ENCODE peak calls at places on chromosomes 1 and 21, in six cellular contexts. Z is NT2/D1, Y is HCT116, M is SK-N-SH, Q is H1, E is HepG2. O is an unnamed sample.

GRCh38 chr1:203326830-203327683 is 21.7 kb downstream of the BTG2 start:
- DNase-seq in Z (peak; percentile 96), Y (peak; percentile 75), M (peak; percentile 97), Q (no peak), E (peak; percentile 75), O (peak; percentile 88)

GRCh38 chr1:77398115-77398514 is 116.3 kb downstream of the AK5 start:
- DNase-seq in Z (no peak), Y (no peak), M (no peak), Q (no peak), E (no peak), O (no peak)

GRCh38 chr1:222464841-222465210 is 83.1 kb downstream of the HHIPL2 start:
- DNase-seq in Z (peak; percentile 44), Y (peak; percentile 68), M (peak; percentile 62), Q (peak; percentile 46), E (peak; percentile 63), O (peak; percentile 61)

GRCh38 chr1:245143849-245144248 is 10.9 kb upstream of the KIF26B start:
- DNase-seq in Z (no peak), Y (no peak), M (no peak), Q (no peak), E (no peak), O (no peak)

GRCh38 chr1:45545019-45545493 is 5.6 kb upstream of the AKR1A1 start:
- DNase-seq in Z (no peak), Y (no peak), M (no peak), Q (no peak), E (no peak), O (peak; percentile 82)

GRCh38 chr1:4603317-4604110 is 50.9 kb upstream of the AJAP1 start:
- DNase-seq in Z (no peak), Y (no peak), M (no peak), Q (no peak), E (no peak), O (no peak)

GRCh38 chr1:111848852-111849545 is 93.3 kb downstream of the DDX20 start:
- DNase-seq in Z (no peak), Y (no peak), M (no peak), Q (no peak), E (no peak), O (no peak)

GRCh38 chr1:3349161-3349967 is 105.1 kb upstream of the ARHGEF16 start:
- DNase-seq in Z (no peak), Y (no peak), M (no peak), Q (no peak), E (peak; percentile 48), O (no peak)

GRCh38 chr21:45286671-45287437 is 841 bp downstream of the POFUT2 start:
- DNase-seq in Z (no peak), Y (no peak), M (peak; percentile 87), Q (no peak), E (no peak), O (no peak)

GRCh38 chr1:26831546-26832248 is 5.2 kb downstream of the ZDHHC18 start:
- DNase-seq in Z (no peak), Y (no peak), M (no peak), Q (no peak), E (peak; percentile 91), O (no peak)

GRCh38 chr1:206066479-206067171 is 13.7 kb downstream of the RHEX start:
- DNase-seq in Z (no peak), Y (no peak), M (no peak), Q (no peak), E (no peak), O (no peak)

GRCh38 chr1:8733463-8733862 is 84.0 kb downstream of the RERE start:
- DNase-seq in Z (no peak), Y (no peak), M (no peak), Q (no peak), E (no peak), O (no peak)

GRCh38 chr1:27321813-27322568 is at the start of gene TMEM222:
- DNase-seq in Z (peak; percentile 98), Y (peak; percentile 92), M (peak; percentile 98), Q (peak; percentile 88), E (peak; percentile 92), O (peak; percentile 76)

GRCh38 chr1:220368352-220369265 is 96.4 kb upstream of the RAB3GAP2 start:
- DNase-seq in Z (no peak), Y (no peak), M (no peak), Q (no peak), E (no peak), O (no peak)

GRCh38 chr1:220370041-220370700 is 97.9 kb upstream of the RAB3GAP2 start:
- DNase-seq in Z (no peak), Y (peak; percentile 63), M (peak; percentile 55), Q (no peak), E (no peak), O (no peak)

GRCh38 chr1:220372451-220372850 is 100.2 kb upstream of the RAB3GAP2 start:
- DNase-seq in Z (no peak), Y (no peak), M (no peak), Q (no peak), E (no peak), O (no peak)

GRCh38 chr1:220369511-220369910 is 97.3 kb upstream of the RAB3GAP2 start:
- DNase-seq in Z (no peak), Y (no peak), M (no peak), Q (no peak), E (no peak), O (no peak)

GRCh38 chr1:220371324-220371723 is 99.1 kb upstream of the RAB3GAP2 start:
- DNase-seq in Z (no peak), Y (peak; percentile 10), M (no peak), Q (no peak), E (no peak), O (no peak)
- TF ChIP-seq YY1 in Z (no peak), Y (no peak), M (no peak), Q (no peak), E (no peak), O (no peak)

DNA sequence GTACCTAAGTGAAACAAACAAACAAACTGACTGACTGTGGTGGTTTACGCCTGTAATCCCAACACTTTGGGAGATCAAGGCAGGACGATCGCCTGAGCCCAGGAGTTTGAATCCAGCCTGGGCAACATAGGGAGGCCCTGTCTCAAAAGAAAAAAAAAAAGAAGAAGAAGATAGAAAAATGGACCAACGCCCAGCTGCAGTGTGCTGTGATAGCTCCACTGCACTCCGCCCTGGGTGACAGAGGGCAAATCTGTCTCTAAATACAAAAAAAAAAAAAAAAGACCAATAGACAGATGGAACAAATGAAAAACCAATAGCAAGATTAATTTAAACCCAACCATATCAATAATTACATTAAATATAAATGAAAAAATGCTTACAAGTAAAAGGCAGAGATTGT is 13.9 kb downstream of the AKR7A3 start:
- DNase-seq in Z (no peak), Y (no peak), M (no peak), Q (no peak), E (no peak), O (no peak)
- TF ChIP-seq YY1 in Z (no peak), Y (no peak), M (no peak), Q (no peak), E (no peak), O (no peak)

GRCh38 chr1:167093863-167094516 is at the start of gene STYXL2:
- DNase-seq in Z (no peak), Y (no peak), M (no peak), Q (no peak), E (no peak), O (no peak)

GRCh38 chr1:167088746-167089417 is 1.3 kb downstream of the GPA33 start:
- DNase-seq in Z (no peak), Y (no peak), M (no peak), Q (no peak), E (no peak), O (no peak)

GRCh38 chr1:167094690-167095089 is 815 bp downstream of the STYXL2 start:
- DNase-seq in Z (no peak), Y (no peak), M (no peak), Q (no peak), E (no peak), O (no peak)

GRCh38 chr1:167092653-167093052 is 1.2 kb upstream of the STYXL2 start:
- DNase-seq in Z (no peak), Y (no peak), M (no peak), Q (no peak), E (no peak), O (no peak)

GRCh38 chr1:167090289-167090942 is at the start of gene GPA33:
- DNase-seq in Z (no peak), Y (no peak), M (no peak), Q (no peak), E (no peak), O (no peak)
- TF ChIP-seq YY1 in Z (no peak), Y (no peak), M (no peak), Q (no peak), E (no peak), O (no peak)

DNA sequence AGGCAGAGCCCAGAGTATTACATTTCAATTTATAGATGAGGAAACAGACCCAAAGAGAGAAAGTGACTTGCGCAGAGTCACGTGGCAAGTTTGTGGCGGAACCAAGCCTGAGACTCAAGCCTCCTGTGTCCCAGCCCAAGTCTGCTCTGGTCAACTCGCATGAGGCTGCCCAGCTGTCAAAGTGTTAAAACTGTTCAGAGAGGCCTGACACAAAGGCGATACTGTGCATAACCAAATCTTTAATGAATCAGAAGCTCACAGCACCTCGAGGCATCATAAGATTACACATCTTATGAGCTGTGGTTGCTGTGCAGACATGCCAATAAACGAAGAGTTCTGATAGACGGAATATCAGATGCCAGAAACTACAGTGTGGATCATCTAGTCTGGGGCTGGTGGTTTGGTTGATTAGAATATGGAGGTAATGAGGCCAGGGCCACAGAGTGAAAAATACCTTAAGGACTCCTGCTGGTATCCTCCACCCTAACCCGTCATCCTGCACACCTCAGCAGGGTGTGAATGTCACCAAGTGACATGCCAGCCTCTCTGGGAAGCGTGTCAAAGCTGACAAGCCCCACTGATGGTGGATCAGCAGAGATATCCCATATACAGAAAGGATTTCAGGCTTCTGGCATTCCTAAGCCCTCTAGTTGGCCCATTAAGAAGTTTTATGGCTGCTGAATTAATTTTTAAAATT is 42.2 kb downstream of the TNNT2 start:
- DNase-seq in Z (no peak), Y (no peak), M (no peak), Q (no peak), E (no peak), O (no peak)
- TF ChIP-seq YY1 in Z (no peak), Y (no peak), M (no peak), Q (no peak), E (no peak), O (no peak)

DNA sequence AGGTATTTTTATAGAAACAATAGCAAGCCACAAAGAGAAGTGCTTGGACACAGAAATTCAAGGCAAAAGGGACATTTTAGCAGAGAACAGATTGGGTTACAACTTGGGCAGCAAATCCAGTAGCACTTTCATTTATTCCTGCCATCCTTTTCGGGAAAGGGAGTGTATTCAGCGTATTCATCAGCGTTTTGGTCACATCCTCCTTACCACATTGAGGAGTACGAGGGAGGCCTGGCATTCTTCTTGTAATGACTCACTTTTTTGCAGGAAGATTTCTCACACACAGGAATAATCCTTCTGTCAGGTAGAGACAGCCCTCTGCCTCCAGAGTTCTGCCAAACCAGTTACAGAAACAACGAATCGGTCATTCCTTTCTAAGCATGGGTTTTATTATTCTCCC is 18.1 kb upstream of the FAM78B start:
- DNase-seq in Z (no peak), Y (no peak), M (no peak), Q (no peak), E (no peak), O (no peak)
- TF ChIP-seq YY1 in Z (no peak), Y (no peak), M (no peak), Q (no peak), E (no peak), O (no peak)

O was measured in GM12878.